ENCODE peak calls at places on chromosomes 3 and 15, in six cellular contexts. R is body of pancreas, I is psoas muscle, F is AG09309, J is mammary epithelial cell, V is HCT116. H is an unnamed sample.
A peak's percentile ranks its signal among the peaks of the same experiment; 100 is the strongest.

GRCh38 chr3:46993292-46993691 is 13.8 kb downstream of the NBEAL2 start:
- DNase-seq in I (peak; percentile 39), F (no peak), J (no peak), V (no peak), R (no peak), H (no peak)

GRCh38 chr15:53448215-53449001 is 311.1 kb downstream of the WDR72 start:
- DNase-seq in I (no peak), V (no peak), R (peak; percentile 42), F (no peak), J (no peak), H (no peak)

GRCh38 chr3:87167634-87168456 is 59.3 kb upstream of the CHMP2B start:
- DNase-seq in J (peak; percentile 39), I (no peak), R (peak; percentile 56), F (peak; percentile 20), V (peak; percentile 46), H (no peak)

GRCh38 chr3:48243886-48244285 is 3.0 kb downstream of the ZNF589 start:
- DNase-seq in F (no peak), V (no peak), J (no peak), R (no peak), I (no peak), H (no peak)

GRCh38 chr3:50122071-50122470 is 33.1 kb upstream of the SEMA3F start:
- DNase-seq in F (no peak), V (no peak), J (no peak), R (no peak), I (no peak), H (no peak)

GRCh38 chr3:58222161-58222724 is 11.5 kb upstream of the DNASE1L3 start:
- DNase-seq in V (no peak), I (no peak), J (peak; percentile 59), R (no peak), F (no peak), H (no peak)

GRCh38 chr3:67540198-67540894 is 114.1 kb downstream of the SUCLG2 start:
- DNase-seq in J (no peak), F (no peak), R (no peak), I (peak; percentile 36), V (no peak), H (no peak)

GRCh38 chr15:61393949-61394348 is 164.8 kb upstream of the RORA start:
- DNase-seq in I (peak; percentile 58), R (no peak), V (no peak), J (no peak), F (no peak), H (no peak)

GRCh38 chr3:143207338-143207961 is 87.9 kb downstream of the CHST2 start:
- DNase-seq in J (peak; percentile 48), R (no peak), I (no peak), F (no peak), V (no peak), H (no peak)

GRCh38 chr15:60442031-60442665 is 36.8 kb downstream of the ICE2 start:
- DNase-seq in J (no peak), F (no peak), V (no peak), I (no peak), R (no peak), H (no peak)

GRCh38 chr3:127121221-127121647 is 71.7 kb upstream of the PRR23E start:
- DNase-seq in J (no peak), R (no peak), F (no peak), I (no peak), V (no peak), H (no peak)

GRCh38 chr15:89299896-89300295 is 34.7 kb downstream of the POLG start:
- DNase-seq in I (no peak), J (no peak), R (no peak), V (peak; percentile 16), F (peak; percentile 28), H (no peak)

GRCh38 chr15:96343529-96344072 is 13.1 kb downstream of the NR2F2 start:
- DNase-seq in R (peak; percentile 1), I (peak; percentile 50), J (no peak), F (no peak), V (no peak), H (no peak)

GRCh38 chr3:174441588-174442316 is 417.4 kb upstream of the NAALADL2 start:
- DNase-seq in J (peak; percentile 3), F (peak; percentile 72), R (no peak), I (no peak), V (no peak), H (peak; percentile 30)

GRCh38 chr15:76426941-76427340 is 90.4 kb downstream of the ISL2 start:
- DNase-seq in V (no peak), R (no peak), F (no peak), I (no peak), J (no peak), H (no peak)

GRCh38 chr3:141286856-141287255 is 55.2 kb downstream of the PXYLP1 start:
- DNase-seq in J (no peak), F (no peak), V (no peak), R (no peak), I (no peak), H (no peak)

GRCh38 chr3:159829056-159829995 is 159.3 kb upstream of the IL12A start:
- DNase-seq in F (peak; percentile 64), R (peak; percentile 74), V (peak; percentile 65), I (peak; percentile 70), J (peak; percentile 97), H (no peak)
- H3K4me3 ChIP-seq in F (no peak overlapping the region), R (no peak overlapping the region), V (no peak overlapping the region), I (peak overlapping the region; percentile 44), J (no peak overlapping the region), H (no peak overlapping the region)

GRCh38 chr15:67547836-67548531 is 5.5 kb downstream of the MAP2K5 start:
- DNase-seq in V (no peak), R (no peak), F (no peak), I (no peak), J (peak; percentile 9), H (no peak)
- H3K4me3 ChIP-seq in V (no peak overlapping the region), R (no peak overlapping the region), F (no peak overlapping the region), I (no peak overlapping the region), J (no peak overlapping the region), H (no peak overlapping the region)

GRCh38 chr15:33066584-33066983 is 127.9 kb downstream of the FMN1 start:
- DNase-seq in V (no peak), I (no peak), R (no peak), J (no peak), F (no peak), H (no peak)
- H3K4me3 ChIP-seq in V (no peak overlapping the region), I (no peak overlapping the region), R (no peak overlapping the region), J (no peak overlapping the region), F (no peak overlapping the region), H (no peak overlapping the region)

GRCh38 chr3:13452490-13453335 is 27.4 kb upstream of the HDAC11 start:
- DNase-seq in J (peak; percentile 38), R (peak; percentile 61), F (peak; percentile 18), V (peak; percentile 31), I (no peak), H (no peak)
- H3K4me3 ChIP-seq in J (no peak overlapping the region), R (no peak overlapping the region), F (no peak overlapping the region), V (no peak overlapping the region), I (peak overlapping the region; percentile 73), H (peak overlapping the region; percentile 24)

DNA sequence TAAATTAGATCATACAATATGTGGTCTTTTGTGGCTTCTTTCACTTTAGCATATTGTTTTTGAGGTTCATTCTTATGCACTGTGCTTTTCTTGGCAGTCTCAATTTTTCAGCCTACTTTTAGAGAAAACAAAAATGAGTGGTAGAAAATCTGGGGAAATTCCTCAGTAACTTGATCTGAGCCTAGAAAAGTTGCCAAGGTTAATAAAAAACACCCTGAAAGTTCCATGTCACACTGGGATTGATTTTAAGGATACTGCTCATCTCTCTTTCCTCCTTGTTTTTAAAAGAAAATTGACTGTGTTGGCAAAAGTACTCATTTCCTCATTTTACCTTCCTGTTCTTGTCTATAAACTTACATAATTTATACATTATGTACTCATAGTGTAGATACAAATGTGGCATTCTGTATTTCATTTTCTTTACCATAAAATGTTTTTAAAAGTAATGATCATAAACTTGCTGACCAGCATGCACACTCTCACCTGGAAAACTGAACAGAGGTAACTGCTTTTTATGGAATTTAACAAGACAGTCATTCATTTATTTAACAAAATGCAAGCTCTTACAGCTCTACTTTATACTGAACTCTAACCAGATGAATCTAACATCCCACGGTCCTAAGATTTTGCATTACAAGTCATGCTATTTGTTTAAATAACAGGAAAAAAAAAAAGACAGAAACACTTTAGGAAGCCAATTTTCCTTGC is 28.6 kb upstream of the SH3BP5 start:
- DNase-seq in R (no peak), F (peak; percentile 38), J (peak; percentile 28), I (no peak), V (no peak), H (no peak)
- H3K4me3 ChIP-seq in R (no peak overlapping the region), F (no peak overlapping the region), J (no peak overlapping the region), I (no peak overlapping the region), V (no peak overlapping the region), H (no peak overlapping the region)

DNA sequence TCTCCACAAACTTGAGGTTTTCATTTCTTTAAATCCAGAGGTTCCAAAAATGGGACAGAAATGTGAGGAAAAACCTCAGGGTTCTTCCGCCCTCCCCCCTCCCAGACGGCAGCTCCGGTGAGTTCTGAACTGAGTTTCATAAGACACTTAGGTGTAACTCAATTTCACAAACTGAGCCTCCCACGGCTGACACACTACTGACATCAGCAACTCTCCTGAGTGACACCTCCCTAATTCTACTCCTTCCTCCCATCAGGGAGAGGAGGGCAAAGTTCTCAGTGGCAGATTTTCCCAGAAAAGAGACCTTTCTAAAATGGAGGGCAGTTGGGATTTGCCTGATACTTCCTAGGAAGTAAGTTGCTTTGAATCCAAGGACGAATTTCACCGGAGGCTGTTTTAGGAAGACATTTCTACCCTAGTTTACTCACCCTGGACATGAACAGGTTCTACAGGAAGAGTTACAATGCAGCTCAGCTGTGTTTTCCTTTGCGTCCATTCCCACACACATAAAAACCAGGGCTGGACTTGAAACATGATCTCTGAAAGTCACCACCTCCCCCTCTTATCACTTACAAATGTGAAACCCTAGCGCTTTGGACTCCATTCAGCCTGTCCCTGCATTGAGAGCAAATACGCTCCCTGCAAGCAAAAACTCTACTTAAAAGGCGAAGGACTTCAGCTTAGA is 78.1 kb upstream of the LMOD3 start:
- DNase-seq in I (no peak), R (peak; percentile 77), J (peak; percentile 83), F (no peak), V (no peak), H (no peak)
- H3K4me3 ChIP-seq in I (peak overlapping the region; percentile 62), R (no peak overlapping the region), J (peak overlapping the region; percentile 4), F (no peak overlapping the region), V (no peak overlapping the region), H (no peak overlapping the region)

GRCh38 chr3:38650248-38650940 is 907 bp upstream of the SCN5A start:
- DNase-seq in V (no peak), J (no peak), F (no peak), I (no peak), R (no peak), H (no peak)
- H3K4me3 ChIP-seq in V (peak overlapping the region; percentile 30), J (no peak overlapping the region), F (no peak overlapping the region), I (peak overlapping the region; percentile 66), R (no peak overlapping the region), H (no peak overlapping the region)

H was measured in retinal pigment epithelial cell.